ENCODE peak calls at places on chromosomes 16 and 17, in five cellular contexts. One of them, this sample, is unnamed.

GRCh38 chr17:59329558-59330313 is 1.7 kb upstream of the YPEL2 start:
- DNase-seq in HL-60: peak
- DNase-seq in Panc1: no peak
- DNase-seq in GM23338: peak
- DNase-seq in A549: peak
- DNase-seq in this sample: peak

GRCh38 chr16:56388209-56388608 is 37.1 kb downstream of the AMFR start:
- DNase-seq in A549: no peak
- DNase-seq in GM23338: no peak
- DNase-seq in Panc1: no peak
- DNase-seq in HL-60: no peak
- DNase-seq in this sample: no peak

GRCh38 chr17:78717431-78717980 is 64.6 kb downstream of the CYTH1 start:
- DNase-seq in Panc1: no peak
- DNase-seq in A549: peak
- DNase-seq in GM23338: peak
- DNase-seq in HL-60: no peak
- DNase-seq in this sample: peak

GRCh38 chr16:27600386-27600785 is 50.4 kb downstream of the KATNIP start:
- DNase-seq in Panc1: no peak
- DNase-seq in GM23338: peak
- DNase-seq in A549: no peak
- DNase-seq in HL-60: no peak
- DNase-seq in this sample: no peak

GRCh38 chr16:54679531-54679930 is 251.1 kb upstream of the IRX5 start:
- DNase-seq in HL-60: no peak
- DNase-seq in A549: no peak
- DNase-seq in Panc1: no peak
- DNase-seq in GM23338: no peak
- DNase-seq in this sample: no peak

GRCh38 chr16:48188449-48189102 is 32.8 kb upstream of the ABCC12 start:
- DNase-seq in Panc1: no peak
- DNase-seq in GM23338: no peak
- DNase-seq in A549: no peak
- DNase-seq in HL-60: peak
- DNase-seq in this sample: peak

GRCh38 chr16:74865922-74866598 is 91.4 kb upstream of the FA2H start:
- DNase-seq in HL-60: no peak
- DNase-seq in GM23338: peak
- DNase-seq in A549: no peak
- DNase-seq in Panc1: no peak
- DNase-seq in this sample: peak

GRCh38 chr17:21287703-21288449 is 3.4 kb downstream of the MAP2K3 start:
- DNase-seq in GM23338: no peak
- DNase-seq in Panc1: peak
- DNase-seq in A549: peak
- DNase-seq in HL-60: peak
- DNase-seq in this sample: peak

GRCh38 chr17:54891176-54891821 is 9.4 kb upstream of the TOM1L1 start:
- DNase-seq in HL-60: peak
- DNase-seq in GM23338: peak
- DNase-seq in A549: peak
- DNase-seq in Panc1: no peak
- DNase-seq in this sample: peak

GRCh38 chr16:66236301-66236700 is 130.2 kb upstream of the CDH5 start:
- DNase-seq in GM23338: no peak
- DNase-seq in Panc1: no peak
- DNase-seq in HL-60: no peak
- DNase-seq in A549: no peak
- DNase-seq in this sample: no peak

GRCh38 chr16:53257001-53257400 is 177.3 kb upstream of the RBL2 start:
- DNase-seq in HL-60: no peak
- DNase-seq in GM23338: peak
- DNase-seq in A549: no peak
- DNase-seq in Panc1: no peak
- DNase-seq in this sample: no peak

GRCh38 chr16:7714775-7715174 is 382.1 kb downstream of the RBFOX1 start:
- DNase-seq in GM23338: no peak
- DNase-seq in Panc1: no peak
- DNase-seq in A549: no peak
- DNase-seq in HL-60: no peak
- DNase-seq in this sample: no peak

GRCh38 chr16:86228713-86229112 is 281.6 kb upstream of the FOXF1 start:
- DNase-seq in HL-60: no peak
- DNase-seq in Panc1: no peak
- DNase-seq in GM23338: no peak
- DNase-seq in A549: no peak
- DNase-seq in this sample: no peak

GRCh38 chr17:39177256-39177655 is 11.3 kb upstream of the ARL5C start:
- DNase-seq in A549: peak
- DNase-seq in GM23338: peak
- DNase-seq in Panc1: no peak
- DNase-seq in HL-60: no peak
- DNase-seq in this sample: no peak

GRCh38 chr17:73693016-73693545 is 48.8 kb upstream of the SDK2 start:
- DNase-seq in GM23338: no peak
- DNase-seq in Panc1: no peak
- DNase-seq in HL-60: no peak
- DNase-seq in A549: no peak
- DNase-seq in this sample: no peak

GRCh38 chr16:50584033-50584722 is 36.0 kb downstream of the NKD1 start:
- DNase-seq in A549: no peak
- DNase-seq in Panc1: no peak
- DNase-seq in HL-60: peak
- DNase-seq in GM23338: no peak
- DNase-seq in this sample: no peak

GRCh38 chr17:8611671-8612298 is 18.7 kb downstream of the MYH10 start:
- DNase-seq in Panc1: no peak
- DNase-seq in A549: no peak
- DNase-seq in GM23338: peak
- DNase-seq in HL-60: no peak
- DNase-seq in this sample: no peak

GRCh38 chr16:57061084-57061905 is 31.1 kb upstream of the CPNE2 start:
- DNase-seq in Panc1: no peak
- DNase-seq in A549: no peak
- DNase-seq in GM23338: no peak
- DNase-seq in HL-60: no peak
- DNase-seq in this sample: peak

GRCh38 chr16:72658888-72659717 is 388.8 kb downstream of the ZFHX3 start:
- DNase-seq in GM23338: no peak
- DNase-seq in A549: no peak
- DNase-seq in HL-60: no peak
- DNase-seq in Panc1: no peak
- DNase-seq in this sample: no peak

GRCh38 chr17:37089998-37090397 is 141.2 kb downstream of the AATF start:
- DNase-seq in GM23338: no peak
- DNase-seq in A549: no peak
- DNase-seq in HL-60: no peak
- DNase-seq in Panc1: no peak
- DNase-seq in this sample: no peak

GRCh38 chr16:56279132-56279531 is 87.8 kb downstream of the GNAO1 start:
- DNase-seq in Panc1: no peak
- DNase-seq in A549: no peak
- DNase-seq in HL-60: no peak
- DNase-seq in GM23338: no peak
- DNase-seq in this sample: no peak

GRCh38 chr17:64008346-64008745 is 10.2 kb downstream of the PRR29 start:
- DNase-seq in Panc1: no peak
- DNase-seq in GM23338: no peak
- DNase-seq in HL-60: no peak
- DNase-seq in A549: no peak
- DNase-seq in this sample: no peak

GRCh38 chr17:29495011-29495410 is 71.8 kb downstream of the ABHD15 start:
- DNase-seq in GM23338: no peak
- DNase-seq in Panc1: peak
- DNase-seq in A549: no peak
- DNase-seq in HL-60: no peak
- DNase-seq in this sample: no peak

GRCh38 chr16:14121135-14121534 is 50.0 kb downstream of the MRTFB start:
- DNase-seq in HL-60: no peak
- DNase-seq in Panc1: no peak
- DNase-seq in A549: no peak
- DNase-seq in GM23338: no peak
- DNase-seq in this sample: no peak

GRCh38 chr16:14128097-14128496 is 57.0 kb downstream of the MRTFB start:
- DNase-seq in A549: no peak
- DNase-seq in Panc1: no peak
- DNase-seq in HL-60: no peak
- DNase-seq in GM23338: no peak
- DNase-seq in this sample: no peak

GRCh38 chr16:14121872-14122271 is 50.8 kb downstream of the MRTFB start:
- DNase-seq in A549: no peak
- DNase-seq in HL-60: no peak
- DNase-seq in GM23338: no peak
- DNase-seq in Panc1: no peak
- DNase-seq in this sample: no peak

GRCh38 chr16:14125708-14126107 is 54.6 kb downstream of the MRTFB start:
- DNase-seq in A549: no peak
- DNase-seq in GM23338: no peak
- DNase-seq in Panc1: no peak
- DNase-seq in HL-60: no peak
- DNase-seq in this sample: no peak

DNA sequence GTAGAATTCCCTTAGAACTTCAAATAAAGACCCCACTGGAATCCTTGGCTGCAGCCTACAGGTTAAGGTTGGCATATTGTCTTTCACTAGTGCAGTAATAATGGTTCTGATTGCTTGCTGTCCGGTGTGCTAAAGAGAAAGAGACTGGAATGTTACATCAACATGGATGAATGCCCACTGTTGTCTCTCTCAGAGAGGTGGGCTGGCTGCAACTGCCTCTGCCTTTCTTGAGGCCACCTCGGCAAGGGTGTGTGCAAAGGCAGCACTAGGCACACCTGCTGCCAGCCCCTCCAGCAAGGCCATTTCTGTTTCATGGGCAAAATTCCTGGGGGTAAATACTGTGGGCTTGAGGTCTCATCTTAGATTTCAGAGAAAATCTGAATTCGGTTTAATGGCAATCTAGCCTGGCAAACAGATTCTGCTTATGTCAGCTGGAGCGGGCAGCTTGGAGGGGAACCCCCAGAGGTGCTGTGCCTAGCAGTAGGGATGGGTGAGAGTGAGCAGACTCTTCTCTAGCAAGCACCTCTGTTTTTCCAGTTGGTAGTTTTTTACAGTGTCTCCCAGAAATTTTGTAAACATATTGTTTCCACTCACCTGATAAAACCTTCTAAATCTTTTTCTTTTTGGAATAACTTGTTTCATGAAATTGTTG is 54.0 kb downstream of the MRTFB start:
- DNase-seq in GM23338: peak
- DNase-seq in A549: no peak
- DNase-seq in HL-60: no peak
- DNase-seq in Panc1: no peak
- DNase-seq in this sample: no peak
- TF ChIP-seq REST in GM23338: no peak
- TF ChIP-seq REST in A549: no peak
- TF ChIP-seq REST in HL-60: no peak
- TF ChIP-seq REST in Panc1: no peak
- TF ChIP-seq REST in this sample: no peak

GRCh38 chr16:68234188-68235104 is 1.5 kb downstream of the ESRP2 start:
- DNase-seq in GM23338: peak
- DNase-seq in Panc1: no peak
- DNase-seq in HL-60: peak
- DNase-seq in A549: no peak
- DNase-seq in this sample: peak
- TF ChIP-seq REST in GM23338: no peak
- TF ChIP-seq REST in Panc1: no peak
- TF ChIP-seq REST in HL-60: no peak
- TF ChIP-seq REST in A549: no peak
- TF ChIP-seq REST in this sample: no peak

GRCh38 chr17:32020943-32021617 is 13.9 kb downstream of the LRRC37B start:
- DNase-seq in GM23338: no peak
- DNase-seq in HL-60: no peak
- DNase-seq in A549: no peak
- DNase-seq in Panc1: no peak
- DNase-seq in this sample: no peak

GRCh38 chr17:32010114-32010513 is 2.9 kb downstream of the LRRC37B start:
- DNase-seq in Panc1: no peak
- DNase-seq in HL-60: no peak
- DNase-seq in A549: no peak
- DNase-seq in GM23338: no peak
- DNase-seq in this sample: no peak

GRCh38 chr17:32019228-32019627 is 12.0 kb downstream of the LRRC37B start:
- DNase-seq in A549: no peak
- DNase-seq in Panc1: no peak
- DNase-seq in GM23338: no peak
- DNase-seq in HL-60: no peak
- DNase-seq in this sample: no peak

GRCh38 chr17:32016231-32016630 is 9.0 kb downstream of the LRRC37B start:
- DNase-seq in HL-60: no peak
- DNase-seq in Panc1: no peak
- DNase-seq in GM23338: no peak
- DNase-seq in A549: no peak
- DNase-seq in this sample: no peak

GRCh38 chr17:32015245-32016013 is 8.2 kb downstream of the LRRC37B start:
- DNase-seq in Panc1: peak
- DNase-seq in A549: peak
- DNase-seq in GM23338: no peak
- DNase-seq in HL-60: no peak
- DNase-seq in this sample: no peak
- TF ChIP-seq REST in Panc1: no peak
- TF ChIP-seq REST in A549: no peak
- TF ChIP-seq REST in GM23338: no peak
- TF ChIP-seq REST in HL-60: no peak
- TF ChIP-seq REST in this sample: no peak

DNA sequence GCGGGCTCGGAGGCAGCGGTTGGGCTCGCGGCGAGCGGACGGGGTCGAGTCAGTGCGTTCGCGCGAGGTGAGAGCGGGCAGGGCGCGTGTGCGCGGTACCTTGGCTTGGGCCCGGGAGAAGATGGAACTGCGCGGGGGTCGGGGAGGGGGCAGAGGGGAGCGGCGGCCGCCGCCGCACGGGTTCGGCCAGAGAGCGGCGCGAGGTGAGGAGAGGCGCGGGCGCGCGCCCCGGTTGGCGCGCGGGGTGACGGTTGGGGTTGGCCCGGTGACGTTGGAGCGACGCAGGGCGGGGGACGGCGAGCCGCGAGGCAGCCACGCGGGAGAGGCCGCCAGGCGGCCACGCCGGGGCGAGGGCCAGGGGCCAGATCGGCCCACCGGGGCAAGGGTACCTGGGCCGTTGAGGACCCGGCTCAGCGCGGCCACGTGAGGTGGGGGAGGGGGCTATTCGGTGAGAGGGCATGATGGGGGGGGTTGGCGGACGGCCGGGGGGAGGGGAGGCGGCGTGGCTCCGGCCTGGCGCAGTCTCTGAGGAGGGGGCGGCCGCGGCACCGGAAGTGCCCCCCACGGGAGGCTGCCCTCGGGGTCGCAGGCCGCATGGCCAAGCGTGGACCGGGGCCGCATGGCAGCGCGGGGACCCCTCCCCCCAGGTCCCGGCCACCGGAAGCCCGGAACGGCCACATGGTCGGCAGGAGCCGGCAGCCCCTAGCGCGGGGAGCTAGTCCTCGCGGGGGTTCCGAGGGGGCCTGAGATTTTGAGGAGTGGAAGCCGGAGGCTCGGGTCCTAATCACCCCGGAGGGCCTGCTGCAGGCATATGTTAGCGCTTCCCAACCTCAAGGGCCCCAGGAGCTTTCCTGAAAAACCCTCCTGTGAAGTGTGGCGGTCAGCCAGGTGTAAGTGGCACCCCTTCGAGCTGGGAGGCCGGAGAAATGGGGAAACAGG is 527 bp downstream of the EIF5A start:
- DNase-seq in HL-60: peak
- DNase-seq in GM23338: peak
- DNase-seq in Panc1: no peak
- DNase-seq in A549: peak
- DNase-seq in this sample: no peak
- TF ChIP-seq REST in HL-60: no peak
- TF ChIP-seq REST in GM23338: no peak
- TF ChIP-seq REST in Panc1: no peak
- TF ChIP-seq REST in A549: peak
- TF ChIP-seq REST in this sample: no peak

This sample was measured in HepG2.